ENCODE peak calls at places on chromosome 18, in four cellular contexts. N is PC-9, T is ovary, Y is iris pigment epithelial cell. O is an unnamed sample.

GRCh38 chr18:35835366-35835765 is 137.1 kb upstream of the RMP24 start:
- DNase-seq in N (no peak), T (no peak), Y (no peak), O (no peak)

GRCh38 chr18:55384551-55385275 is 203.3 kb downstream of the TCF4 start:
- DNase-seq in Y (peak), N (no peak), T (no peak), O (peak)

GRCh38 chr18:79921984-79922965 is 29.2 kb downstream of the SLC66A2 start:
- DNase-seq in Y (no peak), N (no peak), T (peak), O (no peak)

GRCh38 chr18:44036500-44036899 is 644.2 kb upstream of the SETBP1 start:
- DNase-seq in T (no peak), Y (peak), N (no peak), O (no peak)

GRCh38 chr18:26453370-26454030 is 94.9 kb downstream of the KCTD1 start:
- DNase-seq in T (no peak), N (no peak), Y (no peak), O (no peak)

GRCh38 chr18:35379421-35379820 is 2.3 kb upstream of the ZNF396 start:
- DNase-seq in Y (no peak), N (no peak), T (no peak), O (no peak)

GRCh38 chr18:27599202-27599829 is 414.2 kb upstream of the CHST9 start:
- DNase-seq in T (no peak), Y (peak), N (no peak), O (peak)

GRCh38 chr18:62324917-62325805 is at the start of gene TNFRSF11A:
- DNase-seq in N (no peak), Y (no peak), T (no peak), O (no peak)

GRCh38 chr18:36015629-36016028 is 43.1 kb downstream of the RMP24 start:
- DNase-seq in N (no peak), Y (no peak), T (no peak), O (no peak)

GRCh38 chr18:13500891-13501887 is 225.2 kb downstream of the FAM210A start:
- DNase-seq in Y (peak), N (no peak), T (peak), O (peak)

GRCh38 chr18:32769242-32770180 is 3.3 kb downstream of the KLHL14 start:
- DNase-seq in T (no peak), N (no peak), Y (no peak), O (no peak)

GRCh38 chr18:8480506-8481328 is 128.5 kb upstream of the RAB12 start:
- DNase-seq in T (peak), N (no peak), Y (peak), O (peak)

GRCh38 chr18:43596106-43596712 is 318.9 kb upstream of the SYT4 start:
- DNase-seq in T (no peak), Y (peak), N (no peak), O (peak)

GRCh38 chr18:45119888-45120287 is 439.2 kb downstream of the SETBP1 start:
- DNase-seq in N (no peak), T (no peak), Y (no peak), O (no peak)

GRCh38 chr18:72458256-72458655 is 85.9 kb downstream of the CBLN2 start:
- DNase-seq in Y (peak), N (no peak), T (no peak), O (no peak)

GRCh38 chr18:6543330-6543908 is 128.7 kb upstream of the L3MBTL4 start:
- DNase-seq in T (no peak), Y (peak), N (no peak), O (peak)

GRCh38 chr18:3690682-3691066 is 240.7 kb downstream of the TGIF1 start:
- DNase-seq in Y (no peak), T (no peak), N (no peak), O (no peak)

GRCh38 chr18:51196811-51197660 is 445 bp downstream of the MEX3C start:
- DNase-seq in Y (peak), N (no peak), T (peak), O (no peak)

GRCh38 chr18:48553236-48553635 is 14.4 kb downstream of the CTIF start:
- DNase-seq in N (no peak), T (no peak), Y (no peak), O (no peak)

GRCh38 chr18:75344615-75345014 is 82.9 kb downstream of the SMIM21 start:
- DNase-seq in Y (no peak), T (no peak), N (no peak), O (no peak)

GRCh38 chr18:37476182-37476581 is 89.4 kb downstream of the CELF4 start:
- DNase-seq in Y (no peak), N (no peak), T (no peak), O (peak)

GRCh38 chr18:21053127-21053526 is 58.5 kb downstream of the ROCK1 start:
- DNase-seq in Y (peak), N (peak), T (no peak), O (peak)

GRCh38 chr18:73782405-73782804 is 365.2 kb downstream of the FBXO15 start:
- DNase-seq in N (no peak), Y (no peak), T (no peak), O (no peak)

GRCh38 chr18:78856569-78857200 is 122.9 kb upstream of the SALL3 start:
- DNase-seq in N (no peak), T (no peak), Y (no peak), O (no peak)

GRCh38 chr18:50507120-50507590 is 52.7 kb upstream of the MAPK4 start:
- DNase-seq in T (peak), Y (peak), N (no peak), O (peak)

O was measured in bronchial epithelial cell.